ENCODE peak calls at places on chromosomes 6 and 20, in seven cellular contexts. T is NB4, P is IMR-90, Z is K562, L is HCT116, Q is breast epithelium, I is GM12892. J is an unnamed sample.

GRCh38 chr20:4787069-4787468 is 65.4 kb downstream of the PRND start:
- DNase-seq in Z (no peak), T (no peak), Q (no peak), I (no peak), L (no peak), P (peak), J (peak)

GRCh38 chr6:131894735-131895424 is 56.3 kb downstream of the CCN2 start:
- DNase-seq in L (no peak), P (no peak), I (no peak), T (no peak), Q (no peak), Z (no peak), J (no peak)

GRCh38 chr20:49400410-49400809 is 82.1 kb downstream of the KCNB1 start:
- DNase-seq in L (no peak), P (peak), I (no peak), Q (no peak), Z (no peak), T (no peak), J (no peak)

GRCh38 chr20:13610205-13610604 is 28.5 kb downstream of the TASP1 start:
- DNase-seq in L (no peak), I (no peak), Z (peak), Q (no peak), P (no peak), T (peak), J (no peak)

GRCh38 chr6:21220271-21220987 is 373.1 kb upstream of the SOX4 start:
- DNase-seq in I (no peak), Q (no peak), P (no peak), Z (no peak), L (no peak), T (no peak), J (no peak)

GRCh38 chr6:55875420-55875819 is at the start of gene BMP5:
- DNase-seq in L (no peak), Z (no peak), I (no peak), T (no peak), P (no peak), Q (no peak), J (no peak)

GRCh38 chr20:52540489-52540888 is 348.9 kb upstream of the ZFP64 start:
- DNase-seq in T (no peak), Z (no peak), Q (no peak), I (no peak), P (no peak), L (no peak), J (no peak)

GRCh38 chr6:136113736-136114173 is 136.4 kb downstream of the MTFR2 start:
- DNase-seq in P (peak), T (peak), I (no peak), L (no peak), Q (no peak), Z (no peak), J (peak)

GRCh38 chr6:45423111-45423900 is 45.6 kb upstream of the SUPT3H start:
- DNase-seq in P (no peak), L (no peak), I (no peak), Q (no peak), Z (no peak), T (peak), J (no peak)

GRCh38 chr20:32571566-32571965 is 13.6 kb downstream of the NOL4L start:
- DNase-seq in P (no peak), L (no peak), T (no peak), Z (no peak), I (no peak), Q (no peak), J (no peak)

GRCh38 chr20:7272512-7272911 is 505.0 kb downstream of the BMP2 start:
- DNase-seq in P (no peak), Q (no peak), I (no peak), T (peak), Z (no peak), L (no peak), J (no peak)

GRCh38 chr20:53215166-53215565 is 243.0 kb downstream of the TSHZ2 start:
- DNase-seq in L (no peak), Z (no peak), P (no peak), Q (no peak), I (no peak), T (no peak), J (no peak)

GRCh38 chr6:132491881-132492280 is 21.0 kb downstream of the STX7 start:
- DNase-seq in T (no peak), I (no peak), L (no peak), P (no peak), Z (no peak), Q (no peak), J (no peak)

GRCh38 chr6:13526718-13527668 is 39.6 kb upstream of the GFOD1 start:
- DNase-seq in L (no peak), Q (no peak), P (no peak), Z (no peak), I (peak), T (peak), J (no peak)

GRCh38 chr20:43188234-43188653 is 1.5 kb downstream of the PTPRT start:
- DNase-seq in Q (no peak), L (no peak), Z (no peak), P (no peak), T (no peak), I (no peak), J (no peak)

GRCh38 chr20:31906001-31906400 is 35.6 kb downstream of the TTLL9 start:
- DNase-seq in L (no peak), Z (no peak), T (no peak), I (no peak), P (no peak), Q (no peak), J (no peak)

GRCh38 chr20:24100370-24101011 is 111.9 kb upstream of the GGTLC1 start:
- DNase-seq in L (peak), T (peak), Z (peak), Q (no peak), P (peak), I (no peak), J (peak)

GRCh38 chr20:50992733-50993457 is 30.0 kb downstream of the KCNG1 start:
- DNase-seq in P (peak), Z (peak), Q (no peak), T (peak), L (peak), I (no peak), J (peak)

GRCh38 chr6:71852951-71853350 is 33.4 kb upstream of the RIMS1 start:
- DNase-seq in L (no peak), Q (no peak), I (no peak), Z (no peak), T (no peak), P (no peak), J (no peak)

GRCh38 chr6:11149551-11149950 is 38.0 kb upstream of the ERVFRD-1 start:
- DNase-seq in T (no peak), L (no peak), I (no peak), P (no peak), Q (no peak), Z (no peak), J (no peak)

GRCh38 chr20:8858181-8858794 is 210.6 kb upstream of the PLCB4 start:
- DNase-seq in Z (no peak), L (no peak), I (no peak), T (no peak), P (peak), Q (no peak), J (no peak)

GRCh38 chr6:128899651-128900050 is 16.7 kb downstream of the LAMA2 start:
- DNase-seq in Q (no peak), L (no peak), P (peak), I (no peak), T (no peak), Z (no peak), J (no peak)

GRCh38 chr6:89794324-89794723 is 25.3 kb downstream of the MDN1 start:
- DNase-seq in P (no peak), T (no peak), L (no peak), Q (no peak), I (no peak), Z (no peak), J (no peak)

GRCh38 chr20:64057628-64058498 is 5.1 kb upstream of the TCEA2 start:
- DNase-seq in Q (peak), I (peak), T (peak), L (no peak), Z (peak), P (peak), J (peak)

GRCh38 chr6:53464942-53465460 is 79.9 kb downstream of the GCLC start:
- DNase-seq in I (no peak), L (no peak), P (peak), T (no peak), Q (peak), Z (no peak), J (no peak)

GRCh38 chr6:21987501-21987957 is 309.3 kb downstream of the PRL start:
- DNase-seq in T (peak), P (peak), Z (peak), L (peak), Q (peak), I (peak), J (peak)

GRCh38 chr6:91572855-91573254 is 986.0 kb upstream of the MAP3K7 start:
- DNase-seq in T (no peak), I (no peak), Q (no peak), Z (no peak), P (no peak), L (no peak), J (no peak)

GRCh38 chr6:16624631-16625299 is 136.5 kb downstream of the ATXN1 start:
- DNase-seq in P (peak), Q (no peak), Z (no peak), T (peak), I (no peak), L (no peak), J (no peak)

GRCh38 chr6:16625319-16626240 is 135.7 kb downstream of the ATXN1 start:
- DNase-seq in Q (no peak), L (no peak), T (peak), I (no peak), Z (no peak), P (peak), J (no peak)

GRCh38 chr6:16623029-16623653 is 138.1 kb downstream of the ATXN1 start:
- DNase-seq in Z (no peak), I (no peak), P (peak), Q (no peak), L (no peak), T (no peak), J (no peak)

GRCh38 chr6:16622193-16622592 is 139.1 kb downstream of the ATXN1 start:
- DNase-seq in T (no peak), I (no peak), Q (no peak), P (no peak), L (no peak), Z (no peak), J (no peak)

GRCh38 chr6:16623733-16624132 is 137.5 kb downstream of the ATXN1 start:
- DNase-seq in T (no peak), P (no peak), L (no peak), Z (no peak), Q (no peak), I (no peak), J (no peak)
- TF ChIP-seq POLR2A in T (no peak), P (no peak), L (no peak), Z (no peak), Q (no peak), I (no peak), J (no peak)

GRCh38 chr6:108652375-108652774 is 91.7 kb downstream of the FOXO3 start:
- DNase-seq in I (no peak), Z (no peak), P (no peak), L (no peak), Q (no peak), T (no peak), J (no peak)

GRCh38 chr6:108650781-108651180 is 90.1 kb downstream of the FOXO3 start:
- DNase-seq in P (peak), Q (no peak), Z (no peak), I (no peak), L (no peak), T (peak), J (no peak)

GRCh38 chr6:108650325-108650724 is 89.6 kb downstream of the FOXO3 start:
- DNase-seq in T (peak), L (no peak), I (no peak), Z (no peak), Q (no peak), P (no peak), J (no peak)

GRCh38 chr6:108651287-108651686 is 90.6 kb downstream of the FOXO3 start:
- DNase-seq in P (no peak), Z (no peak), T (no peak), I (no peak), L (no peak), Q (no peak), J (no peak)

GRCh38 chr6:108651781-108652227 is 91.1 kb downstream of the FOXO3 start:
- DNase-seq in T (no peak), L (no peak), Q (peak), Z (no peak), I (no peak), P (peak), J (no peak)
- TF ChIP-seq POLR2A in T (no peak), L (no peak), Q (no peak), Z (no peak), I (no peak), P (no peak), J (no peak)

GRCh38 chr6:107847844-107848802 is 24.0 kb upstream of the SCML4 start:
- DNase-seq in Z (peak), P (peak), Q (peak), I (peak), L (peak), T (peak), J (peak)
- TF ChIP-seq POLR2A in Z (peak), P (no peak), Q (no peak), I (no peak), L (no peak), T (no peak), J (no peak)

GRCh38 chr20:46937140-46937523 is 42.5 kb downstream of the EYA2 start:
- DNase-seq in Q (no peak), P (peak), Z (no peak), I (no peak), T (no peak), L (no peak), J (no peak)
- TF ChIP-seq POLR2A in Q (no peak), P (no peak), Z (no peak), I (no peak), T (no peak), L (no peak), J (no peak)

DNA sequence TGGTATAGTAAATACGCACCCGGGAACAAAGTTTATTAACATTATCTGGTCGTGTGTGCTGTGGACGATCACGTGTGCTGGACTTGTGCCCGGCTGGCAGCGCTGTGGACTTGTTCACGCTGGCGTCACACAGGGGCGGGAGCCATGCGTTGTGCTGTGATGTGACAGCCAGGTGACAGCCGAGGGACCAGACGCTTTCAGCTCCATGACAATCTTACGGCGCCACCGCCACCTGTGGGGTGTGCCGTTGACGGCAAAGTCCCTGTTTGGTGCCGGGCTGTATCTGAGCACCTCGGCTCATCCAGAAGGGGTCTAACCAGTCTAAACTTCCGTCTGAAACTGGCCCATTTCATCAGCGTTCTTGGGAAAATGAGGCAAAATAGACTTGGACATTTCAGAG is 25.2 kb downstream of the DLL1 start:
- DNase-seq in L (peak), Q (no peak), T (no peak), Z (no peak), I (no peak), P (no peak), J (no peak)
- TF ChIP-seq POLR2A in L (no peak), Q (no peak), T (no peak), Z (no peak), I (no peak), P (no peak), J (no peak)

DNA sequence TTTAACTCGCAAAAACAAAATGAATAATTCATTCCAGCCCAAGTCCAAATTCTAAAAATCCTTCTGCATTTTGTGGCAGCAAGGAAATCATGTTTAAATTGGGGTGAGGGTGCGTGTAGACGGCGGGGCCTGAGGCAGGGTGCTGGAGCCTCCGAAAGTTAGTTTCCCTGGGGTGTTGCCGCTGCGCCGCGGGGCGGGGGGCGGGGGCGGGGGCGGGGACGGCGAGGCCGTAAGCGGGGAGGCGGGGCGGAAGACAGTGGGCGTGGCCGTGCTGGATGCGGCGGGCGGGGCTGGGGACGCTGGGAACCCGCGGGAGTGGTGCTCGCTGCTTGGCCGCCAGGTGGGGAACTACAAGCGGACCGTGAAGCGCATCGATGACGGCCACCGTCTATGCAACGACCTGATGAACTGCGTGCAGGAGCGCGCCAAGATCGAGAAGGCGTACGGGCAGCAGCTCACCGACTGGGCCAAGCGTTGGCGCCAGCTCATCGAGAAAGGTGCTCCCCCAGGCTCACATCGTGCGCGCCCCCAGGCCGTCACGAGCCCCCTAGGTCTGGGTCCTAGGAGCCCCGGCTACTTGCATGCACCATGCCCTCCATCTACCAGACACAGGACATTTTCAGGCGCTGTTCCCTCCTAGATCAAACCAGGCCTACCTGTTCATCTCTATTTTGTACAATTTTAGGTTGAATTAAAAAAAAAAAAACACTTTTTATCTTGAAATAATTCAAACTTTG is 29.0 kb downstream of the SPDEF start:
- DNase-seq in Q (peak), P (peak), I (peak), L (peak), Z (peak), T (peak), J (peak)
- TF ChIP-seq POLR2A in Q (no peak), P (no peak), I (no peak), L (no peak), Z (peak), T (no peak), J (no peak)

J was measured in H54.